ENCODE peak calls at places on chromosomes 16 and 17, in eight cellular contexts. F is testis, N is Panc1, E is heart left ventricle, K is heart right ventricle, I is breast epithelium, S is cardiac muscle cell, J is stomach. Z is an unnamed sample.

GRCh38 chr17:76716146-76716833 is 5.5 kb upstream of the MXRA7 start:
- DNase-seq in J (peak; percentile 48), N (no peak), I (no peak), S (no peak), K (no peak), E (no peak), F (peak; percentile 61), Z (peak; percentile 65)

GRCh38 chr17:46046957-46047356 is 47.9 kb downstream of the STH start:
- DNase-seq in I (no peak), K (no peak), S (no peak), E (no peak), F (no peak), J (no peak), N (no peak), Z (no peak)

GRCh38 chr17:21376835-21377690 is 906 bp downstream of the KCNJ12 start:
- DNase-seq in J (peak; percentile 52), E (no peak), S (peak; percentile 71), I (no peak), N (no peak), K (no peak), F (peak; percentile 35), Z (no peak)

GRCh38 chr17:68061512-68062313 is 26.2 kb downstream of the KPNA2 start:
- DNase-seq in K (no peak), J (no peak), N (no peak), E (no peak), I (no peak), S (no peak), F (no peak), Z (peak; percentile 50)

GRCh38 chr16:65524231-65524630 is 402.4 kb upstream of the CDH11 start:
- DNase-seq in S (no peak), E (no peak), N (no peak), K (no peak), J (no peak), I (no peak), F (no peak), Z (no peak)

GRCh38 chr17:41474863-41475262 is 6.1 kb downstream of the KRT35 start:
- DNase-seq in I (no peak), N (no peak), S (no peak), J (no peak), E (peak; percentile 46), F (no peak), K (peak; percentile 57), Z (no peak)

GRCh38 chr16:4317471-4318170 is 1.8 kb downstream of the GLIS2 start:
- DNase-seq in S (no peak), E (no peak), I (no peak), N (no peak), F (no peak), J (no peak), K (no peak), Z (peak; percentile 71)

GRCh38 chr17:77120866-77121265 is 19.9 kb upstream of the SEC14L1 start:
- DNase-seq in S (no peak), N (no peak), E (no peak), I (no peak), F (no peak), J (no peak), K (no peak), Z (peak; percentile 69)

GRCh38 chr17:37067555-37068111 is 118.9 kb downstream of the AATF start:
- DNase-seq in F (no peak), N (peak; percentile 27), E (no peak), I (peak; percentile 68), K (no peak), S (no peak), J (peak; percentile 93), Z (peak; percentile 96)

GRCh38 chr17:60629120-60629519 is 29.1 kb downstream of the PPM1D start:
- DNase-seq in S (no peak), F (no peak), K (no peak), J (no peak), N (no peak), E (no peak), I (no peak), Z (no peak)

GRCh38 chr16:11612110-11612981 is 25.6 kb upstream of the LITAF start:
- DNase-seq in E (no peak), N (no peak), K (no peak), I (no peak), F (peak; percentile 23), J (peak; percentile 90), S (no peak), Z (peak; percentile 32)

GRCh38 chr16:28304214-28304613 is 11.9 kb downstream of the SBK1 start:
- DNase-seq in K (peak; percentile 39), F (peak; percentile 70), N (no peak), J (peak; percentile 33), I (no peak), E (peak; percentile 27), S (peak; percentile 87), Z (peak; percentile 55)

GRCh38 chr16:65054457-65054856 is 67.4 kb downstream of the CDH11 start:
- DNase-seq in I (no peak), K (no peak), S (no peak), F (no peak), J (no peak), E (no peak), N (no peak), Z (no peak)

GRCh38 chr16:14628806-14629611 is 1.1 kb downstream of the PARN start:
- DNase-seq in K (no peak), N (no peak), S (no peak), E (no peak), F (no peak), I (no peak), J (no peak), Z (no peak)

GRCh38 chr17:64216385-64217248 is 46.4 kb downstream of the TEX2 start:
- DNase-seq in E (peak; percentile 49), S (no peak), J (peak; percentile 53), I (no peak), F (peak; percentile 33), N (no peak), K (peak; percentile 48), Z (no peak)

GRCh38 chr16:709651-710499 is 4.3 kb upstream of the FBXL16 start:
- DNase-seq in N (no peak), E (peak; percentile 68), K (peak; percentile 65), S (peak; percentile 91), F (peak; percentile 71), I (no peak), J (no peak), Z (peak; percentile 77)

GRCh38 chr16:8430401-8430800 is 159.9 kb downstream of the TMEM114 start:
- DNase-seq in F (peak; percentile 35), J (no peak), E (no peak), S (no peak), I (no peak), K (no peak), N (no peak), Z (no peak)

GRCh38 chr17:27478901-27479531 is 22.8 kb downstream of the KSR1 start:
- DNase-seq in K (no peak), S (no peak), N (no peak), I (no peak), F (no peak), J (no peak), E (no peak), Z (no peak)

GRCh38 chr17:78568494-78569115 is 8.6 kb downstream of the DNAH17 start:
- DNase-seq in S (no peak), K (no peak), J (no peak), I (no peak), F (no peak), E (no peak), N (no peak), Z (no peak)

GRCh38 chr17:80195671-80196529 is 24.2 kb downstream of the SGSH start:
- DNase-seq in S (peak; percentile 26), F (no peak), J (no peak), I (no peak), K (no peak), E (no peak), N (peak; percentile 30), Z (peak; percentile 51)

GRCh38 chr16:18788828-18789514 is 1.2 kb downstream of the RPS15A start:
- DNase-seq in J (no peak), I (no peak), K (no peak), N (no peak), F (no peak), S (no peak), E (no peak), Z (no peak)

DNA sequence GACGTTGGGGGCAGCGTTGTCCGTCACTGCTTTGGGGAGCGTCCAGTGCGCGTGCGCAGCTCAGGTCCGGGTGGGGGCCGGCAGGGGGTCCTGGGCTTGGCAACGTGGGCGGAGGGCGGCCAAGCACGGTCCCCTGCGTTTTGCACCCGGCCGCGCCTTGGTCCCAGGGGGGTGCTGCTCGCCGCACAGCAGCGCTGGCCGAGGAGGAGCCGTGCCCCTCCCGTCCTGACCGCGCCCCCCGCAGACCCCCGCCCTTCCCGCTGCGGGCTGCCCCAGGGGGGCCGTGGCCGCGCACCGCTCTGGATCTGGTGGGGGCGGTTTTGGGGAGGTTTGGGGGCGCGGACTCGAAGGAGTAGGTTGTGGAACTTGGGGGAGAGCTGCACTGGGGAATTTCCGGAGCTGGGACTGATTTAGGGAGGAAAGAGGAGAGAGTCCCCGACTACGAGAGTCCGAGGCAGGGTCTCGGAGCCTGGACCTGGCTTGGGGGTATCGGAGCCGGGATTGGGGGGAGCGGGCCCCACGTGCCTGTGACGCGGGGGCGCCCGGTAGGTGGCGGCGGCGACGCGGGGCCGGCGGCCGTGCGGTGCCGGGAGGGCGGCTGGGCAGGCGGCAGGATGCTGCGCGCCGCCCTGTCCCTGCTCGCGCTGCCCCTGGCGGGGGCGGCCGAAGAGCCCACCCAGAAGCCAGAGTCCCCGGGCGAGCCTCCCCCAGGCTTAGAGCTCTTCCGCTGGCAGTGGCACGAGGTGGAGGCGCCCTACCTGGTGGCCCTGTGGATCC is at the start of gene SLC9A5:
- DNase-seq in K (no peak), E (no peak), S (peak; percentile 58), F (no peak), N (no peak), J (no peak), I (no peak), Z (no peak)
- TF ChIP-seq CTCF in K (no peak), E (no peak), S (no peak), F (no peak), N (no peak), J (no peak), I (peak; percentile 24), Z (no peak)

GRCh38 chr17:47957591-47958490 is at the start of gene PRR15L:
- DNase-seq in K (no peak), N (no peak), E (no peak), S (no peak), F (no peak), J (peak; percentile 93), I (peak; percentile 80), Z (no peak)
- H3K27ac ChIP-seq in K (no peak within 1 kb of the TSS), N (no peak within 1 kb of the TSS), E (no peak within 1 kb of the TSS), S (no peak within 1 kb of the TSS), F (no peak within 1 kb of the TSS), J (peak within 1 kb of the TSS; percentile 95), I (peak within 1 kb of the TSS; percentile 95), Z (no peak within 1 kb of the TSS)

GRCh38 chr17:9350083-9350482 is 225.5 kb downstream of the STX8 start:
- DNase-seq in S (no peak), I (no peak), F (no peak), N (peak; percentile 47), J (no peak), E (no peak), K (no peak), Z (no peak)
- TF ChIP-seq CTCF in S (no peak), I (no peak), F (no peak), N (no peak), J (no peak), E (no peak), K (no peak), Z (no peak)

DNA sequence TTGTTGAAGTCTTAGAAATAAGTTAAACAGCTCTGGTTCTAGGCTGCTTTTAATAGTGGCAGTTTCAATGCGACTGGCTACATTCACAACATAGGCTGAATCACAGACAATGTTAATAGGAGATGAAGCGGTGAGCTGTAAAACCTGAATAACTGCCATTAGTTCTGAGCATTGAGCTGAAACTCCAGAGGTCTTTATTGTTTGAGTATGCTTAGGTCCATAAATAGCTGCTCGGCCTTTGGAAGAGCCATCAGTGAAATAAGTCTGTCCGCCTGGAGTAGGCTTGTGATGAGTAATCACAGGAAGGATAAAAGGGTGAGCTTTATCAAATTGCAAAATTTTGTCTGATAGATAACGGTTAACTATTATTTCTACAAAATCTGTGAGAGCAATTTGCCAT is 9.5 kb upstream of the ZNF689 start:
- DNase-seq in J (no peak), I (no peak), S (no peak), K (no peak), E (no peak), F (no peak), N (no peak), Z (peak; percentile 43)
- H3K27ac ChIP-seq in J (no peak overlapping the region), I (no peak overlapping the region), S (no peak overlapping the region), K (no peak overlapping the region), E (no peak overlapping the region), F (no peak overlapping the region), N (no peak overlapping the region), Z (peak overlapping the region; percentile 48)